ENCODE peak calls at places on chromosome 3, in six cellular contexts. T, B, Q, Z, L and C are unnamed samples. For H3K36me3, the result is how much of the 10 kb centered on the place peaks cover.

GRCh38 chr3:126540342-126540849 is 16.4 kb downstream of the CHST13 start:
- DNase-seq in Q (peak), B (no peak), T (no peak), L (peak), Z (peak), C (peak)

GRCh38 chr3:10817506-10817905 is 1.5 kb downstream of the SLC6A11 start:
- DNase-seq in T (no peak), L (no peak), B (no peak), Z (peak), Q (no peak), C (no peak)

GRCh38 chr3:132972333-132972732 is 65.9 kb upstream of the TMEM108 start:
- DNase-seq in T (no peak), B (no peak), L (no peak), Q (no peak), Z (no peak), C (no peak)

GRCh38 chr3:76495216-76495615 is 544.7 kb upstream of the ROBO2 start:
- DNase-seq in L (no peak), B (no peak), T (no peak), Q (no peak), Z (no peak), C (no peak)

GRCh38 chr3:60048447-60048848 is 998.6 kb upstream of the CFAP20DC start:
- DNase-seq in T (no peak), B (no peak), Z (no peak), L (no peak), Q (no peak), C (no peak)

GRCh38 chr3:11288786-11289637 is 16.8 kb downstream of the ATG7 start:
- DNase-seq in B (no peak), Z (no peak), L (no peak), Q (no peak), T (no peak), C (peak)

GRCh38 chr3:42685891-42686820 is 819 bp downstream of the KLHL40 start:
- DNase-seq in T (no peak), B (no peak), Z (no peak), Q (no peak), L (no peak), C (no peak)

GRCh38 chr3:122077293-122078234 is 22.4 kb downstream of the CD86 start:
- DNase-seq in Q (no peak), T (no peak), L (no peak), Z (no peak), B (no peak), C (no peak)

GRCh38 chr3:98732239-98733054 is 30.7 kb upstream of the ST3GAL6 start:
- DNase-seq in B (peak), L (peak), Z (peak), Q (peak), T (no peak), C (no peak)

GRCh38 chr3:29373016-29373690 is 92.3 kb downstream of the RBMS3 start:
- DNase-seq in Q (no peak), B (no peak), L (no peak), T (no peak), Z (no peak), C (no peak)

GRCh38 chr3:15647629-15648167 is 46.2 kb downstream of the BTD start:
- DNase-seq in T (no peak), B (peak), Z (no peak), Q (peak), L (no peak), C (peak)

GRCh38 chr3:61181874-61182273 is 69.4 kb downstream of the FHIT start:
- DNase-seq in B (no peak), T (no peak), L (no peak), Q (peak), Z (no peak), C (peak)

GRCh38 chr3:109050591-109051167 is 67.3 kb downstream of the MORC1 start:
- DNase-seq in T (no peak), Q (peak), B (peak), L (no peak), Z (no peak), C (no peak)

GRCh38 chr3:161212892-161213291 is 8.2 kb upstream of the NMD3 start:
- DNase-seq in T (no peak), L (no peak), Q (no peak), B (no peak), Z (no peak), C (no peak)

GRCh38 chr3:48402281-48402732 is 27.6 kb downstream of the PLXNB1 start:
- DNase-seq in Q (peak), B (peak), Z (peak), T (no peak), L (peak), C (peak)

GRCh38 chr3:171157286-171157685 is 130.8 kb upstream of the SLC2A2 start:
- DNase-seq in Q (no peak), T (no peak), Z (no peak), L (no peak), B (no peak), C (no peak)

GRCh38 chr3:158794936-158795518 is 6.8 kb upstream of the MFSD1 start:
- DNase-seq in B (no peak), Q (no peak), Z (no peak), L (no peak), T (no peak), C (no peak)

GRCh38 chr3:46293991-46294833 is 52.0 kb downstream of the CCR3 start:
- DNase-seq in L (no peak), Z (no peak), B (no peak), Q (no peak), T (no peak), C (no peak)

GRCh38 chr3:173371848-173372487 is 25.6 kb upstream of the NLGN1 start:
- DNase-seq in B (peak), Q (peak), T (no peak), L (no peak), Z (no peak), C (no peak)

GRCh38 chr3:56547486-56547885 is 9.5 kb upstream of the CCDC66 start:
- DNase-seq in Q (no peak), B (no peak), T (no peak), Z (no peak), L (no peak), C (no peak)

GRCh38 chr3:197490098-197490497 is 65.7 kb downstream of the BDH1 start:
- DNase-seq in B (no peak), L (no peak), T (no peak), Z (no peak), Q (no peak), C (peak)

GRCh38 chr3:190811775-190812480 is 50.6 kb downstream of the GMNC start:
- DNase-seq in B (peak), Q (peak), T (no peak), L (no peak), Z (no peak), C (peak)

GRCh38 chr3:21893250-21893649 is 142.2 kb upstream of the ZNF385D start:
- DNase-seq in L (no peak), Q (no peak), Z (no peak), B (no peak), T (no peak), C (no peak)

GRCh38 chr3:23319913-23320312 is 116.8 kb downstream of the UBE2E2 start:
- DNase-seq in T (no peak), B (no peak), L (no peak), Z (no peak), Q (no peak), C (no peak)

GRCh38 chr3:124615896-124616543 is 114.2 kb upstream of the UMPS start:
- DNase-seq in Q (peak), B (no peak), Z (no peak), T (no peak), L (no peak), C (no peak)

GRCh38 chr3:112388972-112389371 is 56.0 kb downstream of the CD200 start:
- DNase-seq in Q (no peak), T (no peak), B (no peak), L (no peak), Z (no peak), C (no peak)

GRCh38 chr3:165339753-165340152 is 143.6 kb upstream of the SLITRK3 start:
- DNase-seq in T (no peak), B (peak), Z (no peak), Q (no peak), L (no peak), C (no peak)

GRCh38 chr3:188578579-188579363 is 424.8 kb downstream of the LPP start:
- DNase-seq in T (no peak), Z (peak), Q (peak), L (peak), B (no peak), C (no peak)

GRCh38 chr3:195159819-195160175 is 111.2 kb downstream of the XXYLT1 start:
- DNase-seq in L (no peak), Z (no peak), T (no peak), B (no peak), Q (no peak), C (no peak)

DNA sequence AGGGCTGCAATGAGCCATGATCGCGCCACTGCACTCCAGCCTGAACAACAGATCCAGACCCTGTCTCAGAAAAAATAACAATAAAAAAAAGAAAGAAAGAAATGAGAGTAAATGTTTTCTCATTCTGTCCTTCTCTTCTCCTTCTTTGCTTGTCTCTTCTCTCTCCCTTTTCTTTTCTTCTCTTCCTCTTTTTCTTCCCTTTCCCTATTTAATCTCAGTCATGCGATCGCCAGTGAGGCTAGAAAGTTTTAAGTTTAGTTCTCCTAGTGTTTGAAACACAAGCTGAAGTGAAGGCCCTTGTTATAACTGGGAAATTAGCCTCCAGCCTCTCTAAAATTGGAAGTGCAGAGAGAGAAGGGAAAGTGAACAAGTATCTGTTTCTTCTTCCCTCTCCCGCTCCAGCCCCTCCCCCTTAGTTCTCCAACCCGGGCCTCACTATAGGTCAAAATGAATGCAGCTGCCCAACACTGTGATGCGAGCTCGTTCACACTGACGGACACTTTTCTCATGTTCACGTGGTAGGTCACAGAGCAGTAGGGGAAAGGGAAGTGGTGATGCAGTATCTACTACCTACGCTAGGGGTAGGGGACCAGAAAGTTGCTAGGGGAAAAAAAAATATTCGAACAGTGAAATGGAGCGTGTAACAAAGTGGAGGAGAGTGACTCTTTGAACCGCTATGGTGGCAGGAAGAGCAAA is 23.4 kb upstream of the TSC22D2 start:
- DNase-seq in Z (no peak), T (no peak), Q (peak), B (peak), L (no peak), C (peak)
- TF ChIP-seq CTCF in Z (peak), T (peak), Q (no peak), B (no peak), L (no peak), C (peak)

GRCh38 chr3:73868688-73869315 is 244.1 kb upstream of the PDZRN3 start:
- DNase-seq in L (peak), B (peak), T (no peak), Q (peak), Z (no peak), C (no peak)

DNA sequence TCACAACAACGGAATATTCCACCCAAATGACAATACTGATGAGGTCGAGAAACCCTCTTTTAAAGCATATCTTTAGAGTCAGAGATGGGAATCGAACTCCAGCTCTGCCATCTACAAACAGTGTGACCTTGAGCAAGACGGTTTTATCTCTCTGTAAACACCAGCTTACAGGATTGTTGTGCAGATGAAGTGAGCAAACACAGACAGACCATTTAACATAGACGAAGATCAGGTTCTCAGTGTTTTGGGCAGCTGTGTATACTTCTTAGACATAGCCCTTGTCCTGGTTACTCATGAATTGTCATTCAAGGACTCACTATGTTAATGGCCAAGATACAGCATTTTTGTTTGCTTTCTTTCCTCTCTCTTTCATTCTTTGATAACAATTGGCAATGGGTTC is 249.9 kb upstream of the PDZRN3 start:
- DNase-seq in B (no peak), Z (no peak), T (no peak), Q (no peak), L (no peak), C (no peak)
- H3K36me3 ChIP-seq in B (under half), Z (under half), T (under half), Q (under half), L (under half), C (under half)

GRCh38 chr3:25429441-25429907 is 1.4 kb downstream of the RARB start:
- DNase-seq in Z (no peak), B (no peak), Q (peak), T (no peak), L (no peak), C (no peak)
- H3K4me3 ChIP-seq in Z (peak), B (no peak), Q (no peak), T (peak), L (peak), C (peak)

GRCh38 chr3:152937234-152937633 is 102.3 kb downstream of the P2RY1 start:
- DNase-seq in Z (no peak), Q (no peak), L (no peak), T (no peak), B (no peak), C (no peak)
- TF ChIP-seq CTCF in Z (peak), Q (no peak), L (no peak), T (no peak), B (no peak), C (no peak)

DNA sequence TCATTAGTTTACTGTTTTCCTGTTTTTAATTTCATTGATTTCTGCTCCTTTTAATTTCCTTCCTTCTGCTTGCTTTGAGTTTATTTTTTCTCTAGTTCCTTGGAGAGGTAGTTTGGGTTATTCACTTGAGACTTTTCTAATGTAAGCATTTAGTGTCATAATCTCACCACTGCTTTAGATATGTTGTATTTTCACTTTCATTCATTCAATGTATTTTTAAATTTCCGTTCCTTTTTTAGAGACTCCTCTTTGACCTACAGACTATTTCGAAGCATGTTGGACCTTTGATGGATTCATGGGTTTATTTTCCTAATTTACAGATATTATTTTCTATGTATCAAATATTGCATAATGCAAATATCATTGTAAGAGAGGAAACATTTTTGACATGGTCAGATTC is 23.3 kb downstream of the KLHL18 start:
- DNase-seq in Z (no peak), L (no peak), T (no peak), Q (no peak), B (no peak), C (no peak)
- H3K36me3 ChIP-seq in Z (under half), L (under half), T (under half), Q (under half), B (under half), C (under half)

DNA sequence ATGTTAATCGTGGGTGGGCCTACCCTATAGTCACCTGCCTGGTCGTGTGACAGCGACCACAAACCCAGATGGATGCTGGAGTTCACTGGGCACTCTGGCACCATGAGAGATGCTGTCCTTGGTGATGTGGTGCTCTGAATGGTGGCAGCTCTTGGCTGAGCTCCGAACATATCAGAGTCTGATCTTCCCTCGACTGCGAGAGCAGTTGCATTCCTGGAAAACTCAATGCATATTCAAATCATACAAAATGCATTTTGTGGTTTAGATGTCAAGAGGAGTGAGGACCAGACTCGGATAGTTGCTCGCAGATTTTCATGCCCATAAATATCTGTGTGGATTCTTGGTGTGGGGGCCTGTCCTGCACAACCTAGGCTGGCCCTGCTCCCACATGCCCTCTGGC is 8.8 kb downstream of the IQSEC1 start:
- DNase-seq in B (no peak), Q (no peak), T (no peak), Z (no peak), L (no peak), C (no peak)
- H3K4me3 ChIP-seq in B (no peak), Q (no peak), T (no peak), Z (no peak), L (no peak), C (no peak)

GRCh38 chr3:44877333-44877732 is 2.9 kb downstream of the TGM4 start:
- DNase-seq in Q (no peak), T (no peak), Z (no peak), L (no peak), B (no peak), C (no peak)

GRCh38 chr3:44875596-44875995 is 1.2 kb downstream of the TGM4 start:
- DNase-seq in B (no peak), T (no peak), Z (no peak), L (no peak), Q (no peak), C (no peak)

GRCh38 chr3:44883213-44883955 is 9.0 kb downstream of the TGM4 start:
- DNase-seq in B (no peak), L (no peak), Q (no peak), Z (no peak), T (no peak), C (no peak)

GRCh38 chr3:44883999-44884431 is 9.6 kb downstream of the TGM4 start:
- DNase-seq in L (no peak), Q (no peak), Z (no peak), T (no peak), B (no peak), C (peak)

GRCh38 chr3:44880284-44880683 is 5.9 kb downstream of the TGM4 start:
- DNase-seq in L (no peak), Z (no peak), B (no peak), T (no peak), Q (no peak), C (no peak)
- TF ChIP-seq CTCF in L (no peak), Z (no peak), B (no peak), T (no peak), Q (no peak), C (no peak)